ENCODE peak calls at places on chromosomes 1 and 21, in seven cellular contexts. I, P, E, W, V, Y and F are unnamed samples.

GRCh38 chr1:74505889-74506288 is 6.5 kb downstream of the LRRC53 start:
- DNase-seq in I (no peak), P (no peak), E (no peak), W (no peak), V (no peak), Y (no peak), F (no peak)

GRCh38 chr1:216824511-216824910 is 101.3 kb upstream of the ESRRG start:
- DNase-seq in I (no peak), P (no peak), E (no peak), W (no peak), V (no peak), Y (no peak), F (no peak)

GRCh38 chr1:40305451-40305850 is 11.6 kb downstream of the COL9A2 start:
- DNase-seq in I (no peak), P (peak; percentile 18), E (no peak), W (no peak), V (no peak), Y (no peak), F (peak; percentile 27)

GRCh38 chr21:43644609-43645008 is 14.7 kb downstream of the HSF2BP start:
- DNase-seq in I (no peak), P (peak; percentile 65), E (no peak), W (peak; percentile 17), V (peak; percentile 58), Y (no peak), F (peak; percentile 44)

GRCh38 chr1:29136463-29136915 is 12.8 kb upstream of the TMEM200B start:
- DNase-seq in I (no peak), P (peak; percentile 55), E (no peak), W (peak; percentile 48), V (no peak), Y (no peak), F (peak; percentile 64)

GRCh38 chr1:184223216-184223615 is 163.6 kb upstream of the C1orf21 start:
- DNase-seq in I (no peak), P (peak; percentile 33), E (no peak), W (no peak), V (no peak), Y (no peak), F (no peak)

GRCh38 chr1:6872573-6873261 is 87.5 kb downstream of the CAMTA1 start:
- DNase-seq in I (no peak), P (peak; percentile 53), E (no peak), W (no peak), V (no peak), Y (no peak), F (peak; percentile 57)

GRCh38 chr1:67227196-67227595 is 60.9 kb downstream of the IL23R start:
- DNase-seq in I (no peak), P (no peak), E (no peak), W (no peak), V (no peak), Y (no peak), F (peak; percentile 24)

GRCh38 chr21:46667735-46668380 is 32.4 kb downstream of the PRMT2 start:
- DNase-seq in I (no peak), P (peak; percentile 34), E (no peak), W (peak; percentile 17), V (peak; percentile 32), Y (no peak), F (peak; percentile 31)

GRCh38 chr1:115596080-115596795 is 45.5 kb upstream of the VANGL1 start:
- DNase-seq in I (no peak), P (peak; percentile 63), E (no peak), W (no peak), V (no peak), Y (no peak), F (peak; percentile 61)

GRCh38 chr21:42237161-42237560 is 18.2 kb downstream of the ABCG1 start:
- DNase-seq in I (no peak), P (no peak), E (no peak), W (no peak), V (no peak), Y (no peak), F (no peak)

GRCh38 chr1:47507921-47508894 is 70.4 kb downstream of the FOXD2 start:
- DNase-seq in I (peak; percentile 27), P (peak; percentile 7), E (no peak), W (no peak), V (no peak), Y (peak; percentile 19), F (no peak)

GRCh38 chr21:15324542-15324941 is 259.7 kb upstream of the NRIP1 start:
- DNase-seq in I (no peak), P (no peak), E (no peak), W (no peak), V (no peak), Y (no peak), F (no peak)

GRCh38 chr1:8315573-8316475 is 2.1 kb upstream of the SLC45A1 start:
- DNase-seq in I (no peak), P (no peak), E (no peak), W (no peak), V (no peak), Y (no peak), F (no peak)

GRCh38 chr1:245585252-245585959 is 430.6 kb downstream of the KIF26B start:
- DNase-seq in I (no peak), P (peak; percentile 94), E (no peak), W (peak; percentile 79), V (no peak), Y (no peak), F (peak; percentile 58)

GRCh38 chr21:31660134-31660565 is 657 bp downstream of the SOD1 start:
- DNase-seq in I (peak; percentile 22), P (peak; percentile 53), E (no peak), W (peak; percentile 61), V (peak; percentile 47), Y (no peak), F (no peak)

GRCh38 chr1:78102916-78103315 is 57.1 kb downstream of the GIPC2 start:
- DNase-seq in I (no peak), P (peak; percentile 23), E (no peak), W (no peak), V (no peak), Y (no peak), F (no peak)

GRCh38 chr21:36654341-36654740 is 44.6 kb upstream of the SIM2 start:
- DNase-seq in I (no peak), P (no peak), E (no peak), W (no peak), V (no peak), Y (no peak), F (no peak)

GRCh38 chr1:94191216-94191615 is 46.2 kb downstream of the ARHGAP29 start:
- DNase-seq in I (no peak), P (no peak), E (peak; percentile 9), W (no peak), V (no peak), Y (no peak), F (no peak)

GRCh38 chr1:166925791-166926483 is 49.4 kb downstream of the ILDR2 start:
- DNase-seq in I (no peak), P (peak; percentile 69), E (no peak), W (peak; percentile 63), V (peak; percentile 12), Y (no peak), F (peak; percentile 47)